ENCODE peak calls at places on chromosomes 5 and 9, in ten cellular contexts. T is upper lobe of left lung, E is HepG2, H is BE2C, A is Peyer's patch, W is heart right ventricle, J is neural progenitor cell, K is A549, D is neuronal stem cell, Z is AG09309. C is an unnamed sample.

GRCh38 chr9:26667882-26668281 is 224.7 kb downstream of the CAAP1 start:
- DNase-seq in T (no peak), E (no peak), H (no peak), A (no peak), W (no peak), J (no peak), K (no peak), D (no peak), Z (no peak), C (no peak)

GRCh38 chr9:88280816-88281382 is 107.3 kb upstream of the SPIN1 start:
- DNase-seq in T (no peak), E (no peak), H (no peak), A (no peak), W (no peak), J (peak; percentile 64), K (peak; percentile 16), D (peak; percentile 11), Z (no peak), C (no peak)

GRCh38 chr9:127311239-127311741 is 46.7 kb downstream of the GARNL3 start:
- DNase-seq in T (no peak), E (peak; percentile 30), H (no peak), A (no peak), W (no peak), J (peak; percentile 55), K (peak; percentile 60), D (peak; percentile 4), Z (no peak), C (no peak)

GRCh38 chr9:15087031-15087417 is 176.8 kb upstream of the FREM1 start:
- DNase-seq in T (no peak), E (no peak), H (no peak), A (no peak), W (no peak), J (no peak), K (no peak), D (no peak), Z (peak; percentile 52), C (no peak)

GRCh38 chr9:6305954-6306563 is 22.1 kb upstream of the TPD52L3 start:
- DNase-seq in T (no peak), E (peak; percentile 42), H (no peak), A (no peak), W (no peak), J (peak; percentile 36), K (peak; percentile 56), D (peak; percentile 8), Z (peak; percentile 0), C (no peak)

GRCh38 chr9:114280636-114281315 is 42.1 kb upstream of the ORM1 start:
- DNase-seq in T (no peak), E (no peak), H (no peak), A (peak; percentile 29), W (no peak), J (no peak), K (no peak), D (no peak), Z (no peak), C (no peak)

GRCh38 chr5:102421647-102422046 is 77.2 kb downstream of the SLCO6A1 start:
- DNase-seq in T (no peak), E (peak; percentile 20), H (peak; percentile 84), A (no peak), W (no peak), J (no peak), K (peak; percentile 15), D (no peak), Z (no peak), C (no peak)

GRCh38 chr5:444226-444625 is 1.2 kb downstream of the EXOC3 start:
- DNase-seq in T (no peak), E (no peak), H (no peak), A (no peak), W (peak; percentile 0), J (no peak), K (no peak), D (no peak), Z (no peak), C (no peak)

GRCh38 chr9:19113964-19114679 is 11.4 kb upstream of the HAUS6 start:
- DNase-seq in T (no peak), E (no peak), H (no peak), A (no peak), W (no peak), J (no peak), K (no peak), D (no peak), Z (no peak), C (no peak)

GRCh38 chr9:16335788-16336580 is 534.5 kb downstream of the BNC2 start:
- DNase-seq in T (no peak), E (no peak), H (no peak), A (no peak), W (peak; percentile 44), J (no peak), K (peak; percentile 97), D (no peak), Z (peak; percentile 98), C (peak; percentile 77)

GRCh38 chr5:172303090-172303995 is 19.8 kb upstream of the UBTD2 start:
- DNase-seq in T (no peak), E (peak; percentile 16), H (no peak), A (no peak), W (no peak), J (no peak), K (no peak), D (no peak), Z (no peak), C (no peak)

GRCh38 chr5:17428176-17428800 is 69.7 kb upstream of the TAF11L2 start:
- DNase-seq in T (no peak), E (no peak), H (no peak), A (no peak), W (no peak), J (no peak), K (no peak), D (no peak), Z (no peak), C (no peak)

DNA sequence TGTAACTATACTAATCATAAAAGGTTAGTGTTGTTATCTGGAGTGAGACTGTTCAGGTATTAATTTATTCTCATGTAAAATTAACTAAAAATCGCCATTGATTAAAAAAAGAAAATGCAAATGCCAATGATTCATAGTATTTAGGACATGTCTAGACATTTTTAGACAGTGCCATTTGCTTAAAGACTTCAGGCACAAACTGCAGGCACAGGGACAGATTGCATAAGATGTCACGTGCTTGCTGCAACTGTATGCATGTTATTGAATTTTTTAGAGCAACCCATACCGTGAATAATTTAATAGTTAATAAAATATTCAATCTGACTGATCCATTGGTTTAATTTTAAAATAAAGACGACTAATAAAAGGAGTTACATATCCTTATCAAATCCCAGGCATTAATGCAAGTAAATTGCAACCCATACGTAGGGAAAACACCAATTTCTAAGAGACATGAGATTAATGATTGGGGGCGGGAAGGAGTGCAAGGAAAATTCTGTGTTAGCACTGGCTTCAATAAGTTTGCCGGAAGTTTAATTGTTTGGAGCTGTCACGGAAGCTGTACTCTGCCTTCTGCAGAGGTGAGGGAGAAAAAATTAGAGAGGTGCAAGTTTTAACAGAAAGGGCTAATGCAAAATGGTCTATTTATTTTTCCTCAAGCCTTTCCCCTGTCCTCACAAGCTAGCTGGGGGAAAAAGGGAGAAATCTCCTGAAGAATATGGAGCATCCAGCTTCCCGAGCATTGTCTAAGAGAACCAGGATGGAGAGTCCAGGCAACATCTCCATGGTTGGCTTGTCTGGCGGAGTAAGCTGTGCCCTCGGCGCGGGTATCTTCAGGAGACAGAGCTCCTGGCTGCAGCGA is 2.9 kb downstream of the EDIL3 start:
- DNase-seq in T (no peak), E (no peak), H (peak; percentile 35), A (no peak), W (no peak), J (no peak), K (no peak), D (no peak), Z (no peak), C (no peak)
- H3K4me3 ChIP-seq in T (peak overlapping the region; percentile 67), E (no peak overlapping the region), H (peak overlapping the region; percentile 85), A (peak overlapping the region; percentile 53), W (peak overlapping the region; percentile 42), J (peak overlapping the region; percentile 57), K (peak overlapping the region; percentile 24), D (peak overlapping the region; percentile 40), Z (peak overlapping the region; percentile 78), C (peak overlapping the region; percentile 73)

GRCh38 chr9:71515103-71515502 is 253.2 kb downstream of the CEMIP2 start:
- DNase-seq in T (no peak), E (no peak), H (no peak), A (no peak), W (no peak), J (no peak), K (no peak), D (no peak), Z (no peak), C (no peak)

GRCh38 chr9:71519098-71519497 is 249.2 kb downstream of the CEMIP2 start:
- DNase-seq in T (no peak), E (no peak), H (no peak), A (no peak), W (no peak), J (peak; percentile 39), K (no peak), D (no peak), Z (no peak), C (no peak)

GRCh38 chr9:71518045-71518888 is 250.0 kb downstream of the CEMIP2 start:
- DNase-seq in T (no peak), E (no peak), H (no peak), A (no peak), W (no peak), J (no peak), K (no peak), D (no peak), Z (peak; percentile 13), C (no peak)

GRCh38 chr9:71509054-71509453 is 259.3 kb downstream of the CEMIP2 start:
- DNase-seq in T (no peak), E (no peak), H (no peak), A (no peak), W (no peak), J (no peak), K (peak; percentile 5), D (no peak), Z (no peak), C (peak; percentile 36)

GRCh38 chr9:71514344-71514975 is 253.9 kb downstream of the CEMIP2 start:
- DNase-seq in T (no peak), E (no peak), H (no peak), A (no peak), W (no peak), J (no peak), K (no peak), D (no peak), Z (no peak), C (peak; percentile 45)
- H3K4me3 ChIP-seq in T (no peak overlapping the region), E (no peak overlapping the region), H (no peak overlapping the region), A (no peak overlapping the region), W (no peak overlapping the region), J (no peak overlapping the region), K (no peak overlapping the region), D (no peak overlapping the region), Z (no peak overlapping the region), C (no peak overlapping the region)

GRCh38 chr5:180153099-180153498 is 55.9 kb downstream of the RASGEF1C start:
- DNase-seq in T (no peak), E (no peak), H (no peak), A (no peak), W (no peak), J (no peak), K (no peak), D (no peak), Z (no peak), C (no peak)
- H3K4me3 ChIP-seq in T (no peak overlapping the region), E (no peak overlapping the region), H (no peak overlapping the region), A (no peak overlapping the region), W (no peak overlapping the region), J (no peak overlapping the region), K (no peak overlapping the region), D (no peak overlapping the region), Z (no peak overlapping the region), C (no peak overlapping the region)

DNA sequence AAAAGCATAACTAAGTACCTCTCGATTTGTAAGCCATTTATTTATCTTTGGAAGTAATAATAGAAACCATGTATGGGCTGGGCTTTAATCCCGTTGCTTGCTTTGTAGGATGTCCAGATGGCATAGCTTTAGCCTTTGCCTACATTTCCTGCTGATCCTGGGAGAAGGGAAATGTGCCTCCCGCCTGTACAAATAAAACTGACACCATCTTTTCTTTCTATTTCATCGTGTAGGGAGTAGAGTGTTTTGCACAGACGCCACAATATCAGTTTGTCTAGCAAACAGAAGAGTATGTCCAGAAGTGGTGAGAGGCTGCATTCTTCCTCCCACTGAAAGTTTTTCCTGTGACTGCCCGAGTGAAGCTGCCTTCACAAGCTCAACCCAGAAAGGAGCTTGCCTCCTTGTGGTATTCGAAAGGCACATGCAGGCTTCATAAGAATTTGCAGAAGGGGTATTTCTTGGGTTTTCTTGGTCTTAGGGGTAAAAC is 24.7 kb upstream of the TJP2 start:
- DNase-seq in T (no peak), E (no peak), H (no peak), A (no peak), W (no peak), J (peak; percentile 30), K (no peak), D (no peak), Z (no peak), C (no peak)
- H3K4me3 ChIP-seq in T (no peak overlapping the region), E (no peak overlapping the region), H (no peak overlapping the region), A (no peak overlapping the region), W (no peak overlapping the region), J (no peak overlapping the region), K (no peak overlapping the region), D (no peak overlapping the region), Z (peak overlapping the region; percentile 3), C (no peak overlapping the region)

C was measured in keratinocyte.